ENCODE peak calls at places on chromosomes 5 and 9, in seven cellular contexts. F, E, W, Y, H, B and G are unnamed samples.

GRCh38 chr9:26271495-26272122 is 593.4 kb upstream of the TUSC1 start:
- DNase-seq in Y (no peak), E (no peak), F (no peak), W (no peak), H (no peak), B (no peak), G (no peak)

GRCh38 chr5:151298063-151298462 is 5.5 kb downstream of the SLC36A3 start:
- DNase-seq in W (no peak), F (no peak), E (peak), Y (no peak), H (peak), B (no peak), G (no peak)

GRCh38 chr9:22097712-22098111 is 88.6 kb upstream of the CDKN2B start:
- DNase-seq in H (no peak), Y (no peak), F (no peak), E (peak), W (no peak), B (peak), G (no peak)

GRCh38 chr9:95067057-95067456 is 250.5 kb downstream of the FANCC start:
- DNase-seq in E (no peak), H (no peak), F (no peak), Y (no peak), W (no peak), B (no peak), G (no peak)

GRCh38 chr5:179251276-179251969 is 93.8 kb downstream of the ADAMTS2 start:
- DNase-seq in Y (no peak), H (no peak), W (no peak), B (no peak), F (peak), E (no peak), G (no peak)

GRCh38 chr5:135891804-135892203 is 3.8 kb downstream of the IL9 start:
- DNase-seq in E (peak), Y (no peak), F (no peak), H (peak), B (no peak), W (peak), G (no peak)

GRCh38 chr5:53568868-53569267 is 8.4 kb downstream of the NDUFS4 start:
- DNase-seq in Y (no peak), W (no peak), E (no peak), H (no peak), F (no peak), B (no peak), G (no peak)

GRCh38 chr5:33513786-33514185 is 73.0 kb downstream of the TARS1 start:
- DNase-seq in H (no peak), W (no peak), B (no peak), F (no peak), Y (no peak), E (no peak), G (no peak)

GRCh38 chr9:118643118-118643517 is 726.1 kb downstream of the BRINP1 start:
- DNase-seq in B (peak), W (no peak), H (no peak), F (no peak), Y (no peak), E (peak), G (no peak)

GRCh38 chr9:134492281-134492691 is 149.3 kb upstream of the COL5A1 start:
- DNase-seq in F (peak), B (no peak), H (no peak), E (no peak), Y (no peak), W (no peak), G (no peak)

GRCh38 chr5:181241393-181241975 is 2.2 kb downstream of the RACK1 start:
- DNase-seq in B (no peak), E (peak), H (no peak), Y (no peak), W (no peak), F (no peak), G (no peak)

GRCh38 chr5:179549973-179550510 is 312 bp upstream of the RUFY1 start:
- DNase-seq in Y (no peak), H (no peak), W (no peak), B (no peak), E (no peak), F (no peak), G (no peak)

GRCh38 chr5:121199238-121199999 is 652.3 kb upstream of the FTMT start:
- DNase-seq in W (no peak), H (no peak), B (no peak), E (peak), Y (no peak), F (no peak), G (no peak)